ENCODE peak calls at places on chromosome 21, in eight cellular contexts. K is tibial artery, O is EH, R is anterior cingulate cortex, Y is KBM-7, T is NCI-H146, E is KG1, W is breast epithelium. B is an unnamed sample.

GRCh38 chr21:41402796-41403195 is 23.2 kb upstream of the MX1 start:
- DNase-seq in K (peak), O (no peak), R (no peak), Y (no peak), T (no peak), E (no peak), W (no peak), B (no peak)

GRCh38 chr21:31983120-31983519 is 110.3 kb downstream of the HUNK start:
- DNase-seq in K (no peak), O (no peak), R (no peak), Y (no peak), T (no peak), E (no peak), W (no peak), B (no peak)

GRCh38 chr21:37908691-37909090 is 7.6 kb downstream of the KCNJ6 start:
- DNase-seq in K (no peak), O (no peak), R (no peak), Y (no peak), T (no peak), E (no peak), W (no peak), B (no peak)

GRCh38 chr21:38358098-38358497 is 101.3 kb downstream of the KCNJ15 start:
- DNase-seq in K (no peak), O (no peak), R (no peak), Y (no peak), T (no peak), E (no peak), W (no peak), B (no peak)

GRCh38 chr21:38992737-38993136 is 187.0 kb downstream of the ETS2 start:
- DNase-seq in K (no peak), O (no peak), R (no peak), Y (no peak), T (no peak), E (no peak), W (no peak), B (no peak)

GRCh38 chr21:41881051-41881450 is 1.9 kb upstream of the PRDM15 start:
- DNase-seq in K (no peak), O (no peak), R (no peak), Y (no peak), T (no peak), E (no peak), W (no peak), B (no peak)

GRCh38 chr21:29217818-29218252 is 80.9 kb upstream of the BACH1 start:
- DNase-seq in K (no peak), O (peak), R (no peak), Y (no peak), T (no peak), E (no peak), W (no peak), B (no peak)

GRCh38 chr21:38952890-38953289 is 147.2 kb downstream of the ETS2 start:
- DNase-seq in K (no peak), O (no peak), R (no peak), Y (no peak), T (no peak), E (no peak), W (no peak), B (no peak)

GRCh38 chr21:44418108-44418875 is 37.0 kb upstream of the LRRC3 start:
- DNase-seq in K (peak), O (no peak), R (no peak), Y (no peak), T (no peak), E (no peak), W (no peak), B (no peak)

GRCh38 chr21:36104306-36105300 is 30.3 kb upstream of the CBR3 start:
- DNase-seq in K (no peak), O (peak), R (peak), Y (peak), T (no peak), E (no peak), W (no peak), B (peak)

GRCh38 chr21:42218836-42219605 is at the start of gene ABCG1:
- DNase-seq in K (peak), O (no peak), R (no peak), Y (no peak), T (peak), E (no peak), W (no peak), B (peak)

GRCh38 chr21:35614412-35614901 is 445.9 kb downstream of the SETD4 start:
- DNase-seq in K (no peak), O (peak), R (no peak), Y (no peak), T (peak), E (no peak), W (no peak), B (no peak)

B was measured in neural progenitor cell.